ENCODE peak calls at places on chromosomes 12 and 14, in four cellular contexts. T is neural progenitor cell, C is transverse colon, G is left ventricle myocardium inferior. A is an unnamed sample.
A peak's percentile ranks its signal among the peaks of the same experiment; 100 is the strongest.

GRCh38 chr12:58419182-58419760 is 477.9 kb downstream of the ATP23 start:
- DNase-seq in T (no peak), C (no peak), G (no peak), A (no peak)

GRCh38 chr14:34797747-34798583 is 77.2 kb downstream of the BAZ1A start:
- DNase-seq in T (peak; percentile 13), C (no peak), G (no peak), A (no peak)

GRCh38 chr14:85617799-85618198 is 87.9 kb downstream of the FLRT2 start:
- DNase-seq in T (peak; percentile 24), C (no peak), G (no peak), A (no peak)

GRCh38 chr12:121465921-121466799 is 66.2 kb downstream of the RNF34 start:
- DNase-seq in T (peak; percentile 49), C (peak; percentile 46), G (no peak), A (no peak)

GRCh38 chr14:102917469-102918211 is 4.8 kb upstream of the AMN start:
- DNase-seq in T (peak; percentile 81), C (peak; percentile 70), G (peak; percentile 50), A (no peak)

GRCh38 chr14:89215166-89215940 is 201.7 kb downstream of the FOXN3 start:
- DNase-seq in T (no peak), C (no peak), G (no peak), A (no peak)

GRCh38 chr12:69884386-69884785 is 59.4 kb downstream of the MYRFL start:
- DNase-seq in T (no peak), C (no peak), G (no peak), A (no peak)

GRCh38 chr12:121515615-121516014 is 65.2 kb downstream of the KDM2B start:
- DNase-seq in T (no peak), C (no peak), G (no peak), A (no peak)

GRCh38 chr12:26732010-26732908 is 100.7 kb downstream of the ITPR2 start:
- DNase-seq in T (no peak), C (no peak), G (no peak), A (no peak)

GRCh38 chr12:42442328-42442759 is 116.4 kb downstream of the PPHLN1 start:
- DNase-seq in T (no peak), C (no peak), G (no peak), A (no peak)

GRCh38 chr12:50517456-50518048 is 12.8 kb downstream of the DIP2B start:
- DNase-seq in T (no peak), C (no peak), G (no peak), A (no peak)

GRCh38 chr12:48105867-48106563 is at the start of gene SENP1:
- DNase-seq in T (peak; percentile 90), C (peak; percentile 90), G (peak; percentile 90), A (peak; percentile 69)

GRCh38 chr12:120571299-120571698 is 9.9 kb downstream of the POP5 start:
- DNase-seq in T (no peak), C (no peak), G (no peak), A (no peak)

GRCh38 chr12:13234045-13234641 is 37.6 kb downstream of the EMP1 start:
- DNase-seq in T (peak; percentile 66), C (peak; percentile 48), G (no peak), A (no peak)

GRCh38 chr12:21775130-21775920 is 819 bp upstream of the KCNJ8 start:
- DNase-seq in T (no peak), C (no peak), G (no peak), A (no peak)

GRCh38 chr14:98350213-98350612 is 921.8 kb downstream of the BCL11B start:
- DNase-seq in T (no peak), C (no peak), G (no peak), A (no peak)

GRCh38 chr14:100155049-100155621 is 4.3 kb downstream of the DEGS2 start:
- DNase-seq in T (peak; percentile 85), C (peak; percentile 63), G (no peak), A (peak; percentile 32)

DNA sequence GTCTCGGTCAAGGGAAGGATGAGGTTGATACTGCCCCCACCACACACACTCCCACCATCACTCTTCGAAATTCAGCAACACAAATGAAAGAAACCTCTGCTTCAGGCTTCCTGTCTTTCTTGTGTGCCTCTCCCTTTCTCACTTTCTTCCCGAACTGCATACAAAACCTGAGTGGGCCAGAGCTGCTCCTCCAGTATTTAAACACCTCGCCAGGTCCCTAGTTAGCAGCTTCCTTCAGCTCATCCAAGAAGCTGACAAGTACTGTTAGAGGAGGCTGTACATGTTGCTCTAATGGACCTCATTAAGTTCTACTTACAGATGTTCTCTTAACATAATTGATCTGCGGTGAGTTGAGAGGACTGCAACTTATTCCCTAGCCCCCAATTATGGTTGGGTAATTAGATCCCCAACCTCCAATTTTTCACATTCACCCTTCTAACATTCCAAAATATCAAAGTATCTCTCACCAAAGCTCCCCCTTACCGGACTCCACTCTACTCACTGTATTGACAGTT is 4.1 kb upstream of the LMO3 start:
- DNase-seq in T (no peak), C (no peak), G (no peak), A (no peak)
- H3K4me3 ChIP-seq in T (peak overlapping the region; percentile 11), C (no peak overlapping the region), G (peak overlapping the region; percentile 46), A (no peak overlapping the region)

GRCh38 chr14:69877492-69877891 is 1.7 kb upstream of the SMOC1 start:
- DNase-seq in T (peak; percentile 65), C (no peak), G (no peak), A (no peak)

GRCh38 chr14:69880051-69880487 is 853 bp downstream of the SMOC1 start:
- DNase-seq in T (peak; percentile 60), C (no peak), G (no peak), A (no peak)

GRCh38 chr14:69878251-69878650 is 965 bp upstream of the SMOC1 start:
- DNase-seq in T (peak; percentile 16), C (no peak), G (no peak), A (no peak)

GRCh38 chr14:69880851-69881250 is 1.6 kb downstream of the SMOC1 start:
- DNase-seq in T (peak; percentile 10), C (no peak), G (no peak), A (no peak)

GRCh38 chr14:69879175-69880047 is at the start of gene SMOC1:
- DNase-seq in T (peak; percentile 95), C (peak; percentile 65), G (no peak), A (no peak)
- TF ChIP-seq CTCF in T (peak; percentile 10), C (no peak), G (no peak), A (no peak)

GRCh38 chr12:124465473-124465872 is 101.9 kb downstream of the NCOR2 start:
- DNase-seq in T (no peak), C (no peak), G (no peak), A (no peak)
- H3K4me3 ChIP-seq in T (no peak overlapping the region), C (no peak overlapping the region), G (no peak overlapping the region), A (no peak overlapping the region)

GRCh38 chr12:106341086-106341879 is 16.3 kb upstream of the POLR3B start:
- DNase-seq in T (no peak), C (no peak), G (no peak), A (no peak)

GRCh38 chr12:106345739-106346138 is 11.8 kb upstream of the POLR3B start:
- DNase-seq in T (peak; percentile 72), C (no peak), G (no peak), A (peak; percentile 39)

GRCh38 chr12:106343213-106343509 is 14.4 kb upstream of the POLR3B start:
- DNase-seq in T (no peak), C (no peak), G (no peak), A (no peak)

GRCh38 chr12:106348411-106348810 is 9.1 kb upstream of the POLR3B start:
- DNase-seq in T (no peak), C (no peak), G (no peak), A (no peak)

GRCh38 chr12:106342397-106343212 is 14.9 kb upstream of the POLR3B start:
- DNase-seq in T (no peak), C (peak; percentile 54), G (peak; percentile 80), A (peak; percentile 10)
- TF ChIP-seq CTCF in T (no peak), C (no peak), G (no peak), A (no peak)

GRCh38 chr14:88179725-88180124 is 143.3 kb downstream of the KCNK10 start:
- DNase-seq in T (no peak), C (no peak), G (no peak), A (no peak)

GRCh38 chr14:88185843-88186242 is 137.2 kb downstream of the KCNK10 start:
- DNase-seq in T (no peak), C (no peak), G (no peak), A (no peak)

GRCh38 chr14:88184956-88185355 is 138.1 kb downstream of the KCNK10 start:
- DNase-seq in T (no peak), C (no peak), G (no peak), A (no peak)

GRCh38 chr14:88181072-88181471 is 142.0 kb downstream of the KCNK10 start:
- DNase-seq in T (no peak), C (no peak), G (no peak), A (no peak)
- H3K4me3 ChIP-seq in T (no peak overlapping the region), C (no peak overlapping the region), G (no peak overlapping the region), A (no peak overlapping the region)

GRCh38 chr14:28375295-28375694 is 391.3 kb upstream of the FOXG1 start:
- DNase-seq in T (peak; percentile 56), C (no peak), G (no peak), A (peak; percentile 14)
- TF ChIP-seq CTCF in T (peak; percentile 64), C (peak; percentile 4), G (no peak), A (peak; percentile 71)